ENCODE peak calls at places on chromosomes 4 and X, in seven cellular contexts. R is foreskin fibroblast, C is cardiac muscle cell, I is thoracic aorta, E is IMR-90, V is Peyer's patch, M is WERI-Rb-1. D is an unnamed sample.

GRCh38 chrX:43641691-43642090 is 14.4 kb upstream of the MAOA start:
- DNase-seq in R (no peak), C (no peak), I (no peak), E (no peak), V (no peak), M (no peak), D (no peak)

GRCh38 chrX:123084797-123085196 is 99.3 kb upstream of the GRIA3 start:
- DNase-seq in R (peak; percentile 79), C (no peak), I (no peak), E (no peak), V (no peak), M (no peak), D (no peak)

GRCh38 chr4:53640576-53641459 is 49.5 kb upstream of the LNX1 start:
- DNase-seq in R (no peak), C (peak; percentile 39), I (no peak), E (no peak), V (no peak), M (no peak), D (peak; percentile 19)

GRCh38 chrX:3124041-3124440 is 82.8 kb downstream of the ARSF start:
- DNase-seq in R (no peak), C (peak; percentile 18), I (no peak), E (peak; percentile 64), V (no peak), M (no peak), D (no peak)

GRCh38 chr4:173777921-173778320 is 247.9 kb upstream of the HAND2 start:
- DNase-seq in R (no peak), C (no peak), I (no peak), E (no peak), V (no peak), M (peak; percentile 23), D (no peak)

GRCh38 chrX:49726966-49727365 is 31.2 kb upstream of the PAGE1 start:
- DNase-seq in R (no peak), C (no peak), I (no peak), E (no peak), V (no peak), M (no peak), D (no peak)

GRCh38 chrX:19046343-19047215 is 62.7 kb upstream of the PHKA2 start:
- DNase-seq in R (peak; percentile 55), C (no peak), I (no peak), E (peak; percentile 71), V (no peak), M (no peak), D (no peak)

GRCh38 chrX:85499400-85499799 is 119.9 kb upstream of the POF1B start:
- DNase-seq in R (no peak), C (no peak), I (no peak), E (no peak), V (no peak), M (no peak), D (no peak)

GRCh38 chr4:1610791-1611500 is 73.2 kb downstream of the FAM53A start:
- DNase-seq in R (no peak), C (no peak), I (no peak), E (no peak), V (no peak), M (peak; percentile 66), D (no peak)

GRCh38 chr4:118082182-118082581 is 47.9 kb downstream of the NDST3 start:
- DNase-seq in R (no peak), C (no peak), I (no peak), E (no peak), V (no peak), M (no peak), D (no peak)

GRCh38 chrX:9110808-9111207 is 76.9 kb upstream of the FAM9B start:
- DNase-seq in R (no peak), C (no peak), I (no peak), E (no peak), V (no peak), M (no peak), D (no peak)

GRCh38 chr4:145843651-145844050 is 95.0 kb downstream of the ZNF827 start:
- DNase-seq in R (no peak), C (no peak), I (no peak), E (no peak), V (no peak), M (no peak), D (no peak)

GRCh38 chr4:113768952-113769351 is 7.4 kb upstream of the CAMK2D start:
- DNase-seq in R (no peak), C (no peak), I (no peak), E (no peak), V (no peak), M (no peak), D (no peak)

GRCh38 chr4:155403886-155404285 is 27.1 kb upstream of the MAP9 start:
- DNase-seq in R (peak; percentile 69), C (peak; percentile 75), I (no peak), E (peak; percentile 72), V (no peak), M (no peak), D (no peak)

GRCh38 chr4:176309772-176310171 is 10.0 kb upstream of the SPCS3 start:
- DNase-seq in R (peak; percentile 76), C (no peak), I (no peak), E (peak; percentile 60), V (no peak), M (no peak), D (no peak)

GRCh38 chr4:159305129-159305528 is 202.2 kb downstream of the RAPGEF2 start:
- DNase-seq in R (no peak), C (no peak), I (no peak), E (no peak), V (no peak), M (no peak), D (no peak)

GRCh38 chrX:111719426-111720210 is 38.6 kb downstream of the ALG13 start:
- DNase-seq in R (no peak), C (peak; percentile 33), I (no peak), E (peak; percentile 16), V (no peak), M (no peak), D (no peak)

GRCh38 chr4:153465583-153465921 is 608 bp upstream of the TMEM131L start:
- DNase-seq in R (peak; percentile 85), C (peak; percentile 67), I (peak; percentile 24), E (peak; percentile 61), V (no peak), M (no peak), D (no peak)

GRCh38 chrX:68992998-68993397 is 164.2 kb downstream of the EFNB1 start:
- DNase-seq in R (no peak), C (no peak), I (no peak), E (no peak), V (no peak), M (no peak), D (no peak)

GRCh38 chr4:4763815-4764202 is 95.7 kb upstream of the MSX1 start:
- DNase-seq in R (peak; percentile 32), C (peak; percentile 31), I (no peak), E (peak; percentile 6), V (no peak), M (no peak), D (no peak)

GRCh38 chrX:150308532-150309157 is 54.5 kb upstream of the MAMLD1 start:
- DNase-seq in R (no peak), C (no peak), I (no peak), E (no peak), V (no peak), M (no peak), D (no peak)

GRCh38 chr4:108159845-108160244 is 8.9 kb downstream of the LEF1 start:
- DNase-seq in R (no peak), C (no peak), I (no peak), E (no peak), V (no peak), M (no peak), D (no peak)
- H3K4me3 ChIP-seq in R (no peak overlapping the region), C (no peak overlapping the region), I (no peak overlapping the region), E (no peak overlapping the region), V (no peak overlapping the region), M (no peak overlapping the region), D (no peak overlapping the region)

GRCh38 chrX:134603806-134604700 is 54.2 kb downstream of the PLAC1 start:
- DNase-seq in R (peak; percentile 92), C (peak; percentile 92), I (no peak), E (peak; percentile 90), V (no peak), M (no peak), D (no peak)

GRCh38 chrX:134608153-134608552 is 50.1 kb downstream of the PLAC1 start:
- DNase-seq in R (no peak), C (no peak), I (no peak), E (no peak), V (no peak), M (no peak), D (no peak)

GRCh38 chrX:134604701-134605271 is 53.5 kb downstream of the PLAC1 start:
- DNase-seq in R (peak; percentile 47), C (peak; percentile 72), I (no peak), E (peak; percentile 42), V (no peak), M (peak; percentile 62), D (no peak)

GRCh38 chrX:134602410-134602809 is 55.9 kb downstream of the PLAC1 start:
- DNase-seq in R (no peak), C (no peak), I (no peak), E (no peak), V (no peak), M (no peak), D (no peak)

DNA sequence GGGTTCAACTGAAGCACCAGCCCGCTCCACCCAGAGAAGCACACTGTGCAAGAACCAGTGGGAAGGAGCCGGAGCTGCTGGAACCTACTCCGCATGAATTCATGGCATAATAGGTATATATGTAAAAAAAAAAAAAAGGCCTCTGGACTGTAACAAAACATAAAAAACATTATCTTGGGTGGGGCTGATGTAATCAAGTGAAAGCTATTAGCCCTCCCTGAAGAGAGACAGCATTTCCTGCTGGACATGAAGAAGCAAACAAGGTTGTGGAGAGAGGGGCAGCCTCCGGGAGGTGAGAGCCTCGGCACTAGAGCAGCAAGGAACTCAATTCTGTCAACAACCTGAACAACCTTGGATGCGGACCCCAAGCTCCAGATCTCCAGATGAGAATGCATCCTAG is 50.7 kb downstream of the PLAC1 start:
- DNase-seq in R (no peak), C (no peak), I (no peak), E (no peak), V (no peak), M (no peak), D (no peak)
- TF ChIP-seq CTCF in R (no peak), C (no peak), I (no peak), E (no peak), V (no peak), M (no peak), D (no peak)

GRCh38 chr4:8009710-8010534 is 70.3 kb upstream of the AFAP1 start:
- DNase-seq in R (no peak), C (no peak), I (no peak), E (no peak), V (no peak), M (no peak), D (no peak)
- H3K4me3 ChIP-seq in R (no peak overlapping the region), C (no peak overlapping the region), I (no peak overlapping the region), E (no peak overlapping the region), V (no peak overlapping the region), M (no peak overlapping the region), D (no peak overlapping the region)

GRCh38 chr4:81684357-81684756 is 212.7 kb upstream of the RASGEF1B start:
- DNase-seq in R (no peak), C (no peak), I (no peak), E (no peak), V (no peak), M (no peak), D (no peak)

GRCh38 chr4:81687470-81687869 is 215.8 kb upstream of the RASGEF1B start:
- DNase-seq in R (no peak), C (no peak), I (no peak), E (no peak), V (no peak), M (no peak), D (no peak)

GRCh38 chr4:81685105-81685504 is 213.4 kb upstream of the RASGEF1B start:
- DNase-seq in R (peak; percentile 1), C (no peak), I (no peak), E (no peak), V (no peak), M (no peak), D (no peak)

GRCh38 chr4:81690871-81691270 is 219.2 kb upstream of the RASGEF1B start:
- DNase-seq in R (no peak), C (no peak), I (no peak), E (no peak), V (no peak), M (no peak), D (no peak)

GRCh38 chr4:81688085-81688484 is 216.4 kb upstream of the RASGEF1B start:
- DNase-seq in R (peak; percentile 33), C (peak; percentile 46), I (no peak), E (no peak), V (no peak), M (peak; percentile 34), D (no peak)
- TF ChIP-seq CTCF in R (no peak), C (peak; percentile 32), I (no peak), E (peak; percentile 13), V (peak; percentile 42), M (peak; percentile 46), D (no peak)